ENCODE peak calls at places on chromosomes 16 and 17, in eight cellular contexts. One of them, this sample, is unnamed. For H3K9me3, the result is how much of the 10 kb centered on the place peaks cover.

GRCh38 chr17:77555741-77556291 is 402.7 kb upstream of the TNRC6C start:
- DNase-seq in mesenchymal stem cell: no peak
- DNase-seq in naive thymus-derived CD4-positive, alpha-beta T cell: no peak
- DNase-seq in heart right ventricle: no peak
- DNase-seq in psoas muscle: peak
- DNase-seq in neural progenitor cell: peak
- DNase-seq in transverse colon: peak
- DNase-seq in cardiac muscle cell: no peak
- DNase-seq in this sample: no peak

GRCh38 chr17:8692916-8693315 is 51.7 kb downstream of the CCDC42 start:
- DNase-seq in transverse colon: no peak
- DNase-seq in neural progenitor cell: no peak
- DNase-seq in heart right ventricle: no peak
- DNase-seq in psoas muscle: no peak
- DNase-seq in cardiac muscle cell: no peak
- DNase-seq in mesenchymal stem cell: no peak
- DNase-seq in naive thymus-derived CD4-positive, alpha-beta T cell: no peak
- DNase-seq in this sample: no peak

GRCh38 chr17:21294321-21295035 is 10.0 kb downstream of the MAP2K3 start:
- DNase-seq in mesenchymal stem cell: no peak
- DNase-seq in heart right ventricle: no peak
- DNase-seq in cardiac muscle cell: no peak
- DNase-seq in naive thymus-derived CD4-positive, alpha-beta T cell: no peak
- DNase-seq in psoas muscle: peak
- DNase-seq in neural progenitor cell: no peak
- DNase-seq in transverse colon: no peak
- DNase-seq in this sample: no peak

GRCh38 chr17:57902800-57903759 is 52.1 kb downstream of the CUEDC1 start:
- DNase-seq in transverse colon: peak
- DNase-seq in cardiac muscle cell: no peak
- DNase-seq in mesenchymal stem cell: peak
- DNase-seq in psoas muscle: peak
- DNase-seq in naive thymus-derived CD4-positive, alpha-beta T cell: no peak
- DNase-seq in heart right ventricle: peak
- DNase-seq in neural progenitor cell: no peak
- DNase-seq in this sample: peak

GRCh38 chr16:21523411-21524067 is 75.8 kb upstream of the METTL9 start:
- DNase-seq in heart right ventricle: no peak
- DNase-seq in mesenchymal stem cell: no peak
- DNase-seq in naive thymus-derived CD4-positive, alpha-beta T cell: no peak
- DNase-seq in neural progenitor cell: peak
- DNase-seq in transverse colon: no peak
- DNase-seq in psoas muscle: no peak
- DNase-seq in cardiac muscle cell: no peak
- DNase-seq in this sample: no peak

GRCh38 chr16:57486858-57487834 is 853 bp upstream of the DOK4 start:
- DNase-seq in transverse colon: no peak
- DNase-seq in cardiac muscle cell: no peak
- DNase-seq in psoas muscle: no peak
- DNase-seq in naive thymus-derived CD4-positive, alpha-beta T cell: no peak
- DNase-seq in heart right ventricle: no peak
- DNase-seq in mesenchymal stem cell: no peak
- DNase-seq in neural progenitor cell: no peak
- DNase-seq in this sample: no peak

GRCh38 chr16:76676356-76676755 is 399.2 kb downstream of the CNTNAP4 start:
- DNase-seq in heart right ventricle: no peak
- DNase-seq in mesenchymal stem cell: no peak
- DNase-seq in cardiac muscle cell: no peak
- DNase-seq in neural progenitor cell: no peak
- DNase-seq in transverse colon: no peak
- DNase-seq in psoas muscle: no peak
- DNase-seq in naive thymus-derived CD4-positive, alpha-beta T cell: no peak
- DNase-seq in this sample: no peak

GRCh38 chr16:75064403-75065148 is 52.0 kb downstream of the LDHD start:
- DNase-seq in transverse colon: peak
- DNase-seq in naive thymus-derived CD4-positive, alpha-beta T cell: no peak
- DNase-seq in psoas muscle: no peak
- DNase-seq in heart right ventricle: no peak
- DNase-seq in neural progenitor cell: no peak
- DNase-seq in cardiac muscle cell: no peak
- DNase-seq in mesenchymal stem cell: no peak
- DNase-seq in this sample: no peak

GRCh38 chr17:44557653-44558285 is 485 bp downstream of the FZD2 start:
- DNase-seq in mesenchymal stem cell: peak
- DNase-seq in cardiac muscle cell: peak
- DNase-seq in neural progenitor cell: peak
- DNase-seq in transverse colon: peak
- DNase-seq in heart right ventricle: peak
- DNase-seq in naive thymus-derived CD4-positive, alpha-beta T cell: no peak
- DNase-seq in psoas muscle: peak
- DNase-seq in this sample: peak

GRCh38 chr16:30923554-30924085 is at the start of gene FBXL19:
- DNase-seq in mesenchymal stem cell: no peak
- DNase-seq in naive thymus-derived CD4-positive, alpha-beta T cell: peak
- DNase-seq in cardiac muscle cell: peak
- DNase-seq in transverse colon: peak
- DNase-seq in neural progenitor cell: peak
- DNase-seq in heart right ventricle: no peak
- DNase-seq in psoas muscle: peak
- DNase-seq in this sample: no peak

GRCh38 chr16:76265434-76266045 is 11.7 kb upstream of the CNTNAP4 start:
- DNase-seq in mesenchymal stem cell: peak
- DNase-seq in transverse colon: peak
- DNase-seq in heart right ventricle: no peak
- DNase-seq in naive thymus-derived CD4-positive, alpha-beta T cell: no peak
- DNase-seq in neural progenitor cell: peak
- DNase-seq in cardiac muscle cell: no peak
- DNase-seq in psoas muscle: no peak
- DNase-seq in this sample: no peak

GRCh38 chr16:24734382-24734781 is 4.9 kb downstream of the TNRC6A start:
- DNase-seq in neural progenitor cell: no peak
- DNase-seq in heart right ventricle: no peak
- DNase-seq in mesenchymal stem cell: peak
- DNase-seq in psoas muscle: no peak
- DNase-seq in cardiac muscle cell: no peak
- DNase-seq in naive thymus-derived CD4-positive, alpha-beta T cell: no peak
- DNase-seq in transverse colon: no peak
- DNase-seq in this sample: no peak

GRCh38 chr17:61770752-61771533 is 92.4 kb downstream of the BRIP1 start:
- DNase-seq in cardiac muscle cell: no peak
- DNase-seq in naive thymus-derived CD4-positive, alpha-beta T cell: no peak
- DNase-seq in mesenchymal stem cell: no peak
- DNase-seq in heart right ventricle: no peak
- DNase-seq in neural progenitor cell: no peak
- DNase-seq in transverse colon: no peak
- DNase-seq in psoas muscle: no peak
- DNase-seq in this sample: no peak

GRCh38 chr17:50259484-50260324 is 14.6 kb upstream of the TMEM92 start:
- DNase-seq in heart right ventricle: no peak
- DNase-seq in neural progenitor cell: no peak
- DNase-seq in mesenchymal stem cell: no peak
- DNase-seq in cardiac muscle cell: no peak
- DNase-seq in transverse colon: no peak
- DNase-seq in naive thymus-derived CD4-positive, alpha-beta T cell: no peak
- DNase-seq in psoas muscle: no peak
- DNase-seq in this sample: peak

GRCh38 chr16:11133344-11133921 is 122.6 kb downstream of the SOCS1 start:
- DNase-seq in psoas muscle: peak
- DNase-seq in heart right ventricle: peak
- DNase-seq in naive thymus-derived CD4-positive, alpha-beta T cell: no peak
- DNase-seq in transverse colon: peak
- DNase-seq in cardiac muscle cell: peak
- DNase-seq in neural progenitor cell: no peak
- DNase-seq in mesenchymal stem cell: peak
- DNase-seq in this sample: peak

GRCh38 chr17:14922421-14922820 is 342.7 kb downstream of the PMP22 start:
- DNase-seq in neural progenitor cell: no peak
- DNase-seq in psoas muscle: no peak
- DNase-seq in transverse colon: no peak
- DNase-seq in heart right ventricle: no peak
- DNase-seq in mesenchymal stem cell: no peak
- DNase-seq in cardiac muscle cell: no peak
- DNase-seq in naive thymus-derived CD4-positive, alpha-beta T cell: no peak
- DNase-seq in this sample: no peak

GRCh38 chr16:35741546-35741945 is 2282.1 kb downstream of the TP53TG3F start:
- DNase-seq in psoas muscle: no peak
- DNase-seq in naive thymus-derived CD4-positive, alpha-beta T cell: no peak
- DNase-seq in heart right ventricle: no peak
- DNase-seq in cardiac muscle cell: no peak
- DNase-seq in transverse colon: no peak
- DNase-seq in mesenchymal stem cell: no peak
- DNase-seq in neural progenitor cell: no peak
- DNase-seq in this sample: no peak
- H3K9me3 ChIP-seq in psoas muscle: under half
- H3K9me3 ChIP-seq in naive thymus-derived CD4-positive, alpha-beta T cell: under half
- H3K9me3 ChIP-seq in heart right ventricle: under half
- H3K9me3 ChIP-seq in cardiac muscle cell: under half
- H3K9me3 ChIP-seq in transverse colon: under half
- H3K9me3 ChIP-seq in mesenchymal stem cell: under half
- H3K9me3 ChIP-seq in neural progenitor cell: under half
- H3K9me3 ChIP-seq in this sample: under half

GRCh38 chr17:42670199-42670924 is 6.4 kb downstream of the PLEKHH3 start:
- DNase-seq in naive thymus-derived CD4-positive, alpha-beta T cell: peak
- DNase-seq in psoas muscle: no peak
- DNase-seq in neural progenitor cell: peak
- DNase-seq in transverse colon: no peak
- DNase-seq in heart right ventricle: no peak
- DNase-seq in cardiac muscle cell: no peak
- DNase-seq in mesenchymal stem cell: no peak
- DNase-seq in this sample: peak

GRCh38 chr17:42670925-42671657 is 5.7 kb downstream of the PLEKHH3 start:
- DNase-seq in neural progenitor cell: no peak
- DNase-seq in psoas muscle: no peak
- DNase-seq in transverse colon: no peak
- DNase-seq in mesenchymal stem cell: no peak
- DNase-seq in cardiac muscle cell: no peak
- DNase-seq in heart right ventricle: no peak
- DNase-seq in naive thymus-derived CD4-positive, alpha-beta T cell: no peak
- DNase-seq in this sample: no peak

GRCh38 chr17:42672038-42672437 is 4.8 kb downstream of the PLEKHH3 start:
- DNase-seq in mesenchymal stem cell: no peak
- DNase-seq in neural progenitor cell: no peak
- DNase-seq in transverse colon: no peak
- DNase-seq in psoas muscle: no peak
- DNase-seq in naive thymus-derived CD4-positive, alpha-beta T cell: no peak
- DNase-seq in cardiac muscle cell: no peak
- DNase-seq in heart right ventricle: no peak
- DNase-seq in this sample: no peak

GRCh38 chr17:42667088-42667951 is 8.2 kb downstream of the TUBG2 start:
- DNase-seq in transverse colon: peak
- DNase-seq in heart right ventricle: peak
- DNase-seq in naive thymus-derived CD4-positive, alpha-beta T cell: no peak
- DNase-seq in neural progenitor cell: no peak
- DNase-seq in psoas muscle: peak
- DNase-seq in mesenchymal stem cell: peak
- DNase-seq in cardiac muscle cell: no peak
- DNase-seq in this sample: peak

GRCh38 chr17:42669705-42670198 is 7.0 kb downstream of the PLEKHH3 start:
- DNase-seq in mesenchymal stem cell: no peak
- DNase-seq in heart right ventricle: no peak
- DNase-seq in neural progenitor cell: no peak
- DNase-seq in cardiac muscle cell: no peak
- DNase-seq in psoas muscle: no peak
- DNase-seq in transverse colon: no peak
- DNase-seq in naive thymus-derived CD4-positive, alpha-beta T cell: no peak
- DNase-seq in this sample: no peak
- H3K9me3 ChIP-seq in mesenchymal stem cell: under half
- H3K9me3 ChIP-seq in heart right ventricle: under half
- H3K9me3 ChIP-seq in neural progenitor cell: under half
- H3K9me3 ChIP-seq in cardiac muscle cell: under half
- H3K9me3 ChIP-seq in psoas muscle: under half
- H3K9me3 ChIP-seq in transverse colon: under half
- H3K9me3 ChIP-seq in naive thymus-derived CD4-positive, alpha-beta T cell: under half
- H3K9me3 ChIP-seq in this sample: under half

DNA sequence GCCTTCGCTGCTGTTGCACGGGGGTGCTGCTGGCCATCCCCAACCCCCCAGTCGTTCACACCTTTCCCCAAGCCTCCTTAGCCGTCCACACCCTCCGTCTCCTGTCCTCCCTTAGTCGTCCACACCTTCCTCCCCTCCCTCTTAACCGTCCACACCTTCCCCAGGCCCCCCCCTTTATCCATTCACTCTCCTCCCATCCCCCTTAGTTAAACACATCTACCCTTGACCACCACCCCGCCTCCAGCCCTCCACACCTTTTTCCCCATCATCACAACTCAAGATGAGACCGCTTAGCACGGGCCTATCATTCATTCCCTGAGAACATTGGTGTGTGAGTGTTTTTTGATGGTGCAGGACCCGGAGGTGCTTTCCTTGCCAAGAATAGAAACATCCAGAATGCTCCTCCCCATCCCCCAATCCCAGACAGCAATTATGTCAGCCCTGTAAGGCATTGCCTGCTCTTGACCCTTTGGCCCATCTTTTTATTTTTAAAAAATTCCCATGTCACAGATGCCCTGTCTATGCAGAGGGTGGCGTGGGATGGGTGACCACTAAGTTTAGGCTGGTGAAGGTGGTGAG is 1.4 kb downstream of the TENT4B start:
- DNase-seq in psoas muscle: no peak
- DNase-seq in naive thymus-derived CD4-positive, alpha-beta T cell: peak
- DNase-seq in cardiac muscle cell: peak
- DNase-seq in mesenchymal stem cell: no peak
- DNase-seq in neural progenitor cell: no peak
- DNase-seq in transverse colon: peak
- DNase-seq in heart right ventricle: peak
- DNase-seq in this sample: no peak
- H3K9me3 ChIP-seq in psoas muscle: under half
- H3K9me3 ChIP-seq in naive thymus-derived CD4-positive, alpha-beta T cell: under half
- H3K9me3 ChIP-seq in cardiac muscle cell: under half
- H3K9me3 ChIP-seq in mesenchymal stem cell: under half
- H3K9me3 ChIP-seq in neural progenitor cell: under half
- H3K9me3 ChIP-seq in transverse colon: under half
- H3K9me3 ChIP-seq in heart right ventricle: under half
- H3K9me3 ChIP-seq in this sample: under half

DNA sequence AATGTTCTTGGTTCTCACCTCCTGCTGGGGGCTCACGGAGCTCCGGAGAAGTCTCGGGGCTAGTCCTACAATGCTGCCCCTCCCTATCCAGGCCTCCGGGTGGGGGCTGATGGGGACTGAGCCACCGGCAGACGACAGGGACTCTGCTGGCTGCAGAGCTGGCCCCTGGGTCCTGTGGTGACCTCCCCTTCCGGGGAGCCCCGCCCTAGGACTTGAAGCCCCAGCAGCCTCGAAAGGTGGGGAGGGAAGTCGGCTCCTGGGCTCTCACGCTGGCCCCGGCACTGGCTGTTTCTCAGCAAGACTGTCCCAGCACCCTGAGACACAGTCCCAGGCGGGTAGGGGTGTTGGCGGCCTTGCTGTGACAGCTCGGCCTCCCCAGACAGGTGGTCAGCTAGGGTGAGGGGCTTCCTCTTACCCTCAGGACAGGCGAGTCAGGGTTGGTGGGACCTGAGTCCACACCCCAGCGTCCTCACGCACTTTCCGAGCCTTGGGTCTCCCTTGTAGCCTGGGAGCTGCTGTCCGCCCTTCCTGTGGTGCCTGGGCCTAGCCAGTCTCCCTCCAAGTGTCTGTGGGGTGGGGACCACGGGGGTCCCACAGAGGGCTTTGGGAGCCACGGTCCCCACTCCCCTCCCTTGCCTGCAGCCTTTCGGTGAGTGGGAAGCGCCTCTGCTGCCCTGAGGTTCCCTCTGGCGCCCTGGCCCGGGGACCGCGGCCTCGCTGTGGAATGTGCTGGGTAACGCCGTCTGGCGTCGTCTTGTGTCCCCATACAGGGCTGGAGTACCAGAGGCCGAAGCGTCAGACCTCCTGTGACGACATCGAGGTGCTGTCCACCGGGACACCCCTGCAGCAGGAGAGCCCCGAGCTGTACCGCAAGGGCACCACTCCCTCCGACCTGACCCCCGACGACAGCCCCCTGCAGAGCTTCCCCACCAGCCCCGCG is 76.6 kb downstream of the KLHDC4 start:
- DNase-seq in transverse colon: no peak
- DNase-seq in psoas muscle: no peak
- DNase-seq in naive thymus-derived CD4-positive, alpha-beta T cell: no peak
- DNase-seq in mesenchymal stem cell: no peak
- DNase-seq in neural progenitor cell: no peak
- DNase-seq in cardiac muscle cell: no peak
- DNase-seq in heart right ventricle: no peak
- DNase-seq in this sample: no peak
- H3K9me3 ChIP-seq in transverse colon: under half
- H3K9me3 ChIP-seq in psoas muscle: under half
- H3K9me3 ChIP-seq in naive thymus-derived CD4-positive, alpha-beta T cell: under half
- H3K9me3 ChIP-seq in mesenchymal stem cell: under half
- H3K9me3 ChIP-seq in neural progenitor cell: under half
- H3K9me3 ChIP-seq in cardiac muscle cell: under half
- H3K9me3 ChIP-seq in heart right ventricle: under half
- H3K9me3 ChIP-seq in this sample: under half

This sample was measured in uterus.